ENCODE peak calls at places on chromosome 6, in five cellular contexts. A is hippocampal formation, T is NAMALWA, S is RWPE1, E is NCI-H2029. U is an unnamed sample.

GRCh38 chr6:16483315-16483875 is 245.0 kb downstream of the GMPR start:
- DNase-seq in A (no peak), T (no peak), S (no peak), E (no peak), U (no peak)

GRCh38 chr6:89079611-89080213 is 839 bp upstream of the PNRC1 start:
- DNase-seq in A (no peak), T (peak), S (peak), E (no peak), U (peak)

GRCh38 chr6:2999005-2999620 is 581 bp upstream of the NQO2 start:
- DNase-seq in A (no peak), T (peak), S (no peak), E (peak), U (peak)

GRCh38 chr6:51213806-51214205 is 395.1 kb downstream of the TFAP2B start:
- DNase-seq in A (no peak), T (no peak), S (no peak), E (no peak), U (no peak)

GRCh38 chr6:15243994-15244604 is 1.8 kb upstream of the JARID2 start:
- DNase-seq in A (no peak), T (no peak), S (no peak), E (no peak), U (no peak)

GRCh38 chr6:146972526-146972925 is 231.7 kb upstream of the STXBP5 start:
- DNase-seq in A (no peak), T (no peak), S (no peak), E (no peak), U (peak)

GRCh38 chr6:45626087-45626891 is 248.6 kb upstream of the SUPT3H start:
- DNase-seq in A (no peak), T (no peak), S (peak), E (no peak), U (peak)

GRCh38 chr6:8442149-8442548 is 6.8 kb upstream of the SLC35B3 start:
- DNase-seq in A (no peak), T (no peak), S (no peak), E (no peak), U (no peak)

GRCh38 chr6:152207915-152208714 is 400.6 kb downstream of the ESR1 start:
- DNase-seq in A (no peak), T (no peak), S (no peak), E (peak), U (no peak)

GRCh38 chr6:113680351-113680750 is 176.8 kb upstream of the MARCKS start:
- DNase-seq in A (no peak), T (no peak), S (no peak), E (no peak), U (no peak)

GRCh38 chr6:141464490-141464889 is 668.2 kb upstream of the GJE1 start:
- DNase-seq in A (no peak), T (peak), S (no peak), E (peak), U (peak)

GRCh38 chr6:38080349-38080748 is 260.8 kb downstream of the ZFAND3 start:
- DNase-seq in A (no peak), T (no peak), S (no peak), E (no peak), U (peak)

GRCh38 chr6:136051140-136051775 is 198.9 kb downstream of the MTFR2 start:
- DNase-seq in A (no peak), T (no peak), S (no peak), E (no peak), U (no peak)

GRCh38 chr6:11439017-11439420 is 98.5 kb upstream of the TMEM170B start:
- DNase-seq in A (no peak), T (no peak), S (no peak), E (no peak), U (no peak)

GRCh38 chr6:32794510-32794909 is 22.3 kb downstream of the HLA-DOB start:
- DNase-seq in A (no peak), T (no peak), S (no peak), E (no peak), U (no peak)

GRCh38 chr6:11328613-11329247 is 96.3 kb upstream of the NEDD9 start:
- DNase-seq in A (no peak), T (no peak), S (no peak), E (no peak), U (peak)

GRCh38 chr6:122620902-122621301 is 10.7 kb downstream of the PKIB start:
- DNase-seq in A (no peak), T (no peak), S (peak), E (peak), U (peak)

GRCh38 chr6:49839957-49840356 is 26.4 kb downstream of the CRISP1 start:
- DNase-seq in A (no peak), T (no peak), S (no peak), E (no peak), U (no peak)

GRCh38 chr6:163775313-163775712 is 360.8 kb downstream of the QKI start:
- DNase-seq in A (no peak), T (no peak), S (no peak), E (no peak), U (no peak)

GRCh38 chr6:5205877-5206840 is 54.6 kb downstream of the LYRM4 start:
- DNase-seq in A (peak), T (no peak), S (no peak), E (peak), U (no peak)

GRCh38 chr6:20409427-20409971 is 7.8 kb downstream of the E2F3 start:
- DNase-seq in A (no peak), T (peak), S (no peak), E (no peak), U (no peak)

GRCh38 chr6:154509421-154510143 is 903 bp downstream of the CNKSR3 start:
- DNase-seq in A (peak), T (no peak), S (peak), E (no peak), U (peak)

GRCh38 chr6:62298745-62299392 is 12.8 kb upstream of the KHDRBS2 start:
- DNase-seq in A (no peak), T (peak), S (no peak), E (no peak), U (no peak)

GRCh38 chr6:4167123-4167522 is 31.7 kb upstream of the ECI2 start:
- DNase-seq in A (no peak), T (no peak), S (no peak), E (no peak), U (no peak)

GRCh38 chr6:26122793-26123674 is 35.8 kb downstream of the HFE start:
- DNase-seq in A (peak), T (peak), S (peak), E (peak), U (peak)

GRCh38 chr6:26204332-26205160 is 117.3 kb downstream of the HFE start:
- DNase-seq in A (peak), T (peak), S (peak), E (peak), U (peak)

GRCh38 chr6:55636406-55637102 is 57.6 kb upstream of the HMGCLL1 start:
- DNase-seq in A (no peak), T (no peak), S (peak), E (no peak), U (peak)

GRCh38 chr6:72376736-72377135 is 245.1 kb upstream of the KCNQ5 start:
- DNase-seq in A (no peak), T (no peak), S (no peak), E (no peak), U (no peak)

GRCh38 chr6:34630040-34630439 is 66.5 kb downstream of the ILRUN start:
- DNase-seq in A (no peak), T (no peak), S (peak), E (no peak), U (peak)

GRCh38 chr6:1525364-1526038 is 84.2 kb upstream of the FOXC1 start:
- DNase-seq in A (peak), T (no peak), S (no peak), E (no peak), U (no peak)

GRCh38 chr6:142802124-142802523 is 142.9 kb downstream of the HIVEP2 start:
- DNase-seq in A (no peak), T (no peak), S (peak), E (no peak), U (peak)

GRCh38 chr6:14337157-14337556 is 219.6 kb downstream of the CD83 start:
- DNase-seq in A (no peak), T (no peak), S (no peak), E (no peak), U (peak)

GRCh38 chr6:136757150-136757549 is 35.1 kb downstream of the MAP3K5 start:
- DNase-seq in A (no peak), T (no peak), S (no peak), E (no peak), U (no peak)

GRCh38 chr6:43952746-43953145 is 174.5 kb downstream of the MRPL14 start:
- DNase-seq in A (no peak), T (peak), S (no peak), E (no peak), U (no peak)

GRCh38 chr6:74597840-74598239 is 608.0 kb downstream of the COL12A1 start:
- DNase-seq in A (no peak), T (no peak), S (no peak), E (no peak), U (no peak)

GRCh38 chr6:25277857-25278256 is 1.3 kb upstream of the CARMIL1 start:
- DNase-seq in A (no peak), T (no peak), S (no peak), E (no peak), U (no peak)

GRCh38 chr6:105898286-105898685 is 187.8 kb upstream of the PRDM1 start:
- DNase-seq in A (no peak), T (no peak), S (no peak), E (no peak), U (peak)

GRCh38 chr6:79005497-79005896 is 72.6 kb downstream of the PHIP start:
- DNase-seq in A (no peak), T (no peak), S (no peak), E (no peak), U (no peak)

GRCh38 chr6:137237413-137238170 is 18.4 kb upstream of the IFNGR1 start:
- DNase-seq in A (no peak), T (no peak), S (peak), E (no peak), U (peak)

U was measured in fibroblast of mammary gland.